ENCODE peak calls at places on chromosomes 3 and 15, in five cellular contexts. V, Z, F, A and E are unnamed samples. For H3K4me1, the result is how much of the 10 kb centered on the place peaks cover.

GRCh38 chr3:15438988-15439387 is 11.6 kb downstream of the EAF1 start:
- DNase-seq in V (no peak), Z (no peak), F (peak), A (peak), E (no peak)

GRCh38 chr3:54822206-54822605 is 105.7 kb downstream of the LRTM1 start:
- DNase-seq in V (no peak), Z (no peak), F (peak), A (peak), E (no peak)

GRCh38 chr3:59809750-59810444 is 760.1 kb upstream of the CFAP20DC start:
- DNase-seq in V (no peak), Z (no peak), F (peak), A (peak), E (peak)

GRCh38 chr3:9727041-9727595 is 4.4 kb upstream of the BRPF1 start:
- DNase-seq in V (no peak), Z (no peak), F (peak), A (no peak), E (peak)

GRCh38 chr3:113838631-113839209 is at the start of gene GRAMD1C:
- DNase-seq in V (peak), Z (peak), F (peak), A (peak), E (peak)

GRCh38 chr3:168544097-168544957 is 448.6 kb upstream of the GOLIM4 start:
- DNase-seq in V (no peak), Z (no peak), F (peak), A (peak), E (no peak)

GRCh38 chr3:124952456-124952855 is 17.9 kb upstream of the MUC13 start:
- DNase-seq in V (no peak), Z (no peak), F (no peak), A (no peak), E (no peak)

GRCh38 chr15:47908950-47909670 is 191.8 kb downstream of the SEMA6D start:
- DNase-seq in V (no peak), Z (no peak), F (peak), A (no peak), E (no peak)

GRCh38 chr15:101410612-101411011 is 78.9 kb downstream of the PCSK6 start:
- DNase-seq in V (no peak), Z (peak), F (no peak), A (no peak), E (no peak)

GRCh38 chr3:195156286-195156890 is 114.6 kb downstream of the XXYLT1 start:
- DNase-seq in V (no peak), Z (no peak), F (no peak), A (no peak), E (no peak)
- H3K4me1 ChIP-seq in V (under half), Z (half or more), F (under half), A (under half), E (under half)

DNA sequence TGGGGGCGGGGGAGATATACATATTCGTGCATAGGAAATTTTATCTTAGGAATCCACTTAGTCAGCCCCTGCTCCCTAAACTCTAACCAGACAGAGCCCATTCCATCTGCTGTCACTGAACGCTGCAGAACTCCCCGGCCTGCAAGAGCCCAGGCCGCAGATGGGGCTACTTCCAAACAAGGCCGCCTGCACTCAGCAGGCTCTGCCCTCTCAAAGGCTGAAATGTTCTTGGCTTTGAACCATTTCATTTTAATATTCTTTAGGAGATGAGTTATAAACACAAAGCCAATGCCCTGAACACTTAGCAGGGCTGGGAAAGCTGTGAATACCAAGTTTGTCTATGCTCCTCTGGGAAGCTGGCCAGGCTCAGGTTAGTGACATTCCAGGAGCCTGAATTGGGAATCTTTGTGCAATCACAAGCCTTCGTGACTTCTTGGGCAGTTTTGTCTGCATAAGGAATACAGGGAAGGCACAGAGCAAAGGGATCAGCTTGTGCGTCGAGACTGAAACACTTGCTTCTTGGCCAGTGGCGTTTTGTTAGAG is 65.0 kb downstream of the SYNM start:
- DNase-seq in V (peak), Z (no peak), F (peak), A (peak), E (no peak)
- H3K4me1 ChIP-seq in V (half or more), Z (under half), F (under half), A (under half), E (under half)

DNA sequence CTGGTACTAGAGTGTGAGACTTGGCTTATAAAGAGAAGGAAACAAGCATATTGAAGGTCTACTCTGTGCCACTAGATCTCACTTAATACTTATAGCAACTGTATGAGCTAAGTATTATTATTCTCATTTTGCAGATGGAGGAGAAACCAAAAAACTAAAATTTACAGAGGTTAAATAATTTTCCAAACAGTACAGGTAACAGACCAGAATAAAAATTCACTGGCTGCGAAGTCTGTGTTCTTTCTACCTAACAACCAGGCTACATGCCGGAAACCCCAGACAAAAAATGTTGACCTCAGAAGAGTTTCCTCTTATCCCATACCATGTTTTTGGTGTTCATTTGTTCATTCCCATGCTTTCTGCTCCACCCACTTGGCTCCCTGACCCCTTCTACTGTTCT is 46.6 kb downstream of the CMSS1 start:
- DNase-seq in V (no peak), Z (no peak), F (no peak), A (no peak), E (no peak)
- H3K4me1 ChIP-seq in V (half or more), Z (half or more), F (half or more), A (under half), E (under half)

DNA sequence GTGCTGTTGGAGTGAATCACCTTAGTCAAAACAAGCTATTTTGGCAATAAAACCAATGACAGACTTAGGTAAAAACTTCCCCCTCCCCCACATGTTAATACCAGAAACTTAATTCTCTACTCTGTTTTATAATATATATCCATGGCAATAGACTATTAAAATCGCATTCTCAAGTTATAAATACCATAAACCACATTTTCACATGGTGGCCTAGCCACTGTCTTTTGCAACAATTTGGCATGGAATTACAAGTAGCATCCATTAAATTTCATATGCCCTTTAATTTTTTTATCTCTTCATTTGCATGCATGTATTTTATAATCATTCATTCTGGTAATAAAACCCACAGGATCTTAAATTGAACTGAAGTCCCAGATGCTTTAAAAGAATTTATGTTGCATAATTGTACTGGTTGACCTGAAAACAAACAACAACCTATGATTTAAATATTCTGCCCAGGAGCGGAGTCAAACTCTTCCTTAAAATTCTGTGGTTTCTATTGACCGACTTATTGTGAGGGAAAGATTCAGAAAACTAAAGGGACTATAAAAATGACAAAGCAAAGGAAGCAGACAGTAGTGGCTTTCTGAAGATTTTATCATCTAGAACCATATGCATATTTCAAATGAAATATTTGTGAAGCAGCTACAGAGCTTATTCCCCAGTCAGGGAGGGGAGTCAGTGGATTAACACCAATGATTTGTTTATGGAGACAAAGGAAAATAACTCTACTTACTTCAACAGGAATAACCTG is 229.0 kb upstream of the TBL1XR1 start:
- DNase-seq in V (no peak), Z (no peak), F (peak), A (no peak), E (no peak)
- H3K4me1 ChIP-seq in V (under half), Z (under half), F (under half), A (under half), E (under half)

GRCh38 chr3:69768436-69768835 is 29.2 kb downstream of the MITF start:
- DNase-seq in V (no peak), Z (no peak), F (no peak), A (no peak), E (no peak)
- H3K4me1 ChIP-seq in V (half or more), Z (under half), F (under half), A (under half), E (under half)

GRCh38 chr3:171326717-171327440 is 133.3 kb downstream of the TNIK start:
- DNase-seq in V (no peak), Z (no peak), F (no peak), A (no peak), E (no peak)
- H3K4me1 ChIP-seq in V (under half), Z (under half), F (under half), A (under half), E (half or more)

GRCh38 chr3:52684184-52684583 is 1.5 kb downstream of the PBRM1 start:
- DNase-seq in V (no peak), Z (no peak), F (no peak), A (no peak), E (no peak)
- H3K4me1 ChIP-seq in V (half or more), Z (half or more), F (half or more), A (under half), E (under half)

GRCh38 chr3:129022995-129023332 is 21.9 kb downstream of the EFCC1 start:
- DNase-seq in V (no peak), Z (no peak), F (no peak), A (no peak), E (no peak)

GRCh38 chr3:129023909-129024308 is 22.8 kb downstream of the EFCC1 start:
- DNase-seq in V (no peak), Z (no peak), F (peak), A (peak), E (no peak)

GRCh38 chr3:129020691-129021090 is 19.6 kb downstream of the EFCC1 start:
- DNase-seq in V (no peak), Z (no peak), F (no peak), A (no peak), E (no peak)

GRCh38 chr3:129021140-129021551 is 20.0 kb downstream of the EFCC1 start:
- DNase-seq in V (no peak), Z (no peak), F (peak), A (peak), E (no peak)

GRCh38 chr3:129022114-129022994 is 21.2 kb downstream of the EFCC1 start:
- DNase-seq in V (no peak), Z (peak), F (no peak), A (peak), E (no peak)
- H3K4me1 ChIP-seq in V (under half), Z (under half), F (under half), A (under half), E (under half)

GRCh38 chr15:79724312-79724711 is 172.5 kb downstream of the MTHFS start:
- DNase-seq in V (no peak), Z (no peak), F (peak), A (peak), E (no peak)
- H3K4me1 ChIP-seq in V (under half), Z (under half), F (under half), A (under half), E (under half)

GRCh38 chr3:45604066-45604465 is 9.5 kb downstream of the LIMD1 start:
- DNase-seq in V (no peak), Z (no peak), F (no peak), A (no peak), E (no peak)

GRCh38 chr3:45604999-45605398 is 10.4 kb downstream of the LIMD1 start:
- DNase-seq in V (no peak), Z (no peak), F (no peak), A (no peak), E (no peak)

GRCh38 chr3:45603226-45603625 is 8.7 kb downstream of the LIMD1 start:
- DNase-seq in V (no peak), Z (no peak), F (no peak), A (no peak), E (no peak)

GRCh38 chr3:45605569-45605968 is 11.0 kb downstream of the LIMD1 start:
- DNase-seq in V (no peak), Z (no peak), F (no peak), A (no peak), E (no peak)

GRCh38 chr3:45604596-45604995 is 10.0 kb downstream of the LIMD1 start:
- DNase-seq in V (no peak), Z (no peak), F (no peak), A (no peak), E (no peak)
- H3K4me1 ChIP-seq in V (half or more), Z (half or more), F (under half), A (under half), E (under half)